ENCODE peak calls at places on chromosome 18, in ten cellular contexts. One of them, this sample, is unnamed.

GRCh38 chr18:26040051-26040656 is 50.3 kb downstream of the SS18 start:
- DNase-seq in neural progenitor cell: no peak
- DNase-seq in lower leg skin: no peak
- DNase-seq in RWPE1: peak
- DNase-seq in lower lobe of right lung: no peak
- DNase-seq in prostate gland: no peak
- DNase-seq in choroid plexus epithelial cell: no peak
- DNase-seq in thoracic aorta: no peak
- DNase-seq in B cell: no peak
- DNase-seq in sigmoid colon: no peak
- DNase-seq in this sample: no peak

GRCh38 chr18:22542400-22542835 is 124.7 kb upstream of the CTAGE1 start:
- DNase-seq in neural progenitor cell: no peak
- DNase-seq in lower leg skin: no peak
- DNase-seq in RWPE1: peak
- DNase-seq in lower lobe of right lung: peak
- DNase-seq in prostate gland: no peak
- DNase-seq in choroid plexus epithelial cell: peak
- DNase-seq in thoracic aorta: no peak
- DNase-seq in B cell: no peak
- DNase-seq in sigmoid colon: no peak
- DNase-seq in this sample: no peak

GRCh38 chr18:31555971-31556747 is 35.5 kb upstream of the TTR start:
- DNase-seq in neural progenitor cell: peak
- DNase-seq in lower leg skin: no peak
- DNase-seq in RWPE1: peak
- DNase-seq in lower lobe of right lung: no peak
- DNase-seq in prostate gland: peak
- DNase-seq in choroid plexus epithelial cell: peak
- DNase-seq in thoracic aorta: no peak
- DNase-seq in B cell: peak
- DNase-seq in sigmoid colon: no peak
- DNase-seq in this sample: peak

GRCh38 chr18:50073319-50073718 is 121.6 kb downstream of the MYO5B start:
- DNase-seq in neural progenitor cell: no peak
- DNase-seq in lower leg skin: no peak
- DNase-seq in RWPE1: no peak
- DNase-seq in lower lobe of right lung: no peak
- DNase-seq in prostate gland: no peak
- DNase-seq in choroid plexus epithelial cell: no peak
- DNase-seq in thoracic aorta: no peak
- DNase-seq in B cell: no peak
- DNase-seq in sigmoid colon: no peak
- DNase-seq in this sample: no peak

GRCh38 chr18:11871501-11871900 is 20.3 kb downstream of the CHMP1B start:
- DNase-seq in neural progenitor cell: no peak
- DNase-seq in lower leg skin: no peak
- DNase-seq in RWPE1: no peak
- DNase-seq in lower lobe of right lung: no peak
- DNase-seq in prostate gland: no peak
- DNase-seq in choroid plexus epithelial cell: no peak
- DNase-seq in thoracic aorta: no peak
- DNase-seq in B cell: no peak
- DNase-seq in sigmoid colon: no peak
- DNase-seq in this sample: no peak

GRCh38 chr18:63878343-63878742 is 9.2 kb upstream of the SERPINB2 start:
- DNase-seq in neural progenitor cell: no peak
- DNase-seq in lower leg skin: no peak
- DNase-seq in RWPE1: no peak
- DNase-seq in lower lobe of right lung: no peak
- DNase-seq in prostate gland: no peak
- DNase-seq in choroid plexus epithelial cell: peak
- DNase-seq in thoracic aorta: no peak
- DNase-seq in B cell: no peak
- DNase-seq in sigmoid colon: no peak
- DNase-seq in this sample: no peak

GRCh38 chr18:10010611-10011015 is 96.8 kb downstream of the VAPA start:
- DNase-seq in neural progenitor cell: no peak
- DNase-seq in lower leg skin: peak
- DNase-seq in RWPE1: no peak
- DNase-seq in lower lobe of right lung: no peak
- DNase-seq in prostate gland: peak
- DNase-seq in choroid plexus epithelial cell: peak
- DNase-seq in thoracic aorta: peak
- DNase-seq in B cell: no peak
- DNase-seq in sigmoid colon: peak
- DNase-seq in this sample: no peak

GRCh38 chr18:74499633-74500032 is 3.5 kb downstream of the CNDP2 start:
- DNase-seq in neural progenitor cell: no peak
- DNase-seq in lower leg skin: peak
- DNase-seq in RWPE1: peak
- DNase-seq in lower lobe of right lung: peak
- DNase-seq in prostate gland: peak
- DNase-seq in choroid plexus epithelial cell: peak
- DNase-seq in thoracic aorta: no peak
- DNase-seq in B cell: peak
- DNase-seq in sigmoid colon: peak
- DNase-seq in this sample: no peak

GRCh38 chr18:29912351-29912750 is 1130.2 kb downstream of the DSC3 start:
- DNase-seq in neural progenitor cell: no peak
- DNase-seq in lower leg skin: no peak
- DNase-seq in RWPE1: no peak
- DNase-seq in lower lobe of right lung: no peak
- DNase-seq in prostate gland: no peak
- DNase-seq in choroid plexus epithelial cell: no peak
- DNase-seq in thoracic aorta: no peak
- DNase-seq in B cell: no peak
- DNase-seq in sigmoid colon: no peak
- DNase-seq in this sample: no peak

GRCh38 chr18:48573632-48574293 is 34.9 kb downstream of the CTIF start:
- DNase-seq in neural progenitor cell: no peak
- DNase-seq in lower leg skin: no peak
- DNase-seq in RWPE1: no peak
- DNase-seq in lower lobe of right lung: no peak
- DNase-seq in prostate gland: no peak
- DNase-seq in choroid plexus epithelial cell: no peak
- DNase-seq in thoracic aorta: no peak
- DNase-seq in B cell: no peak
- DNase-seq in sigmoid colon: no peak
- DNase-seq in this sample: no peak

GRCh38 chr18:53745228-53745967 is 479.1 kb downstream of the MBD2 start:
- DNase-seq in neural progenitor cell: no peak
- DNase-seq in lower leg skin: no peak
- DNase-seq in RWPE1: no peak
- DNase-seq in lower lobe of right lung: no peak
- DNase-seq in prostate gland: no peak
- DNase-seq in choroid plexus epithelial cell: peak
- DNase-seq in thoracic aorta: no peak
- DNase-seq in B cell: no peak
- DNase-seq in sigmoid colon: no peak
- DNase-seq in this sample: no peak

DNA sequence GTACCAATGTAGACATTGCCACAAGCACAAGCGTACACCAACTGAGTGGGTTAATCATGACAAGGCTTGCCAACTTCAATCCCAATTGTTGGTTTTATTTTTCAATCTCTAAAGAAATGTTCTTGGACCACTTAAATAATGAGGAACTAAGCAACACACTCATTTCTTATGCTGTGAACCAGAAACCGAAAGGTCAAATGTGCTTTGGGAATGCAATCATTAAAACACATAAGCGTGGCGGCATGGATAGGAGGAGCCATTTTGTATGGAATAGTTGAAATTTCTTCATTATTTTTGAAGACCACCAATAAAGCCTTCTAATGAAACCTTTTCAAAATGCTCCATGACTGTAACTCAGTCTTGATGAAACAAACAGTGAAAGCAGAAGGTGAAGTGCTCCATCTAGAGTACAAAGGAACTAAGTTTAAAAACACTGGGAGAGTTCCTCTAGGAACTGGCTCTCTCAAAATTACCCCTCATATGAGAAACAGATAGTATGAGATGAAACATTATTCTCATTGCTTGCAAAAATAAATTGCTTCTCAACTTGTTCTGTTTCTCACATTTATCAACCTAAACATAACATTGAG is 113.2 kb upstream of the CHST9 start:
- DNase-seq in neural progenitor cell: peak
- DNase-seq in lower leg skin: no peak
- DNase-seq in RWPE1: peak
- DNase-seq in lower lobe of right lung: no peak
- DNase-seq in prostate gland: no peak
- DNase-seq in choroid plexus epithelial cell: no peak
- DNase-seq in thoracic aorta: no peak
- DNase-seq in B cell: no peak
- DNase-seq in sigmoid colon: no peak
- DNase-seq in this sample: no peak
- TF ChIP-seq CTCF in neural progenitor cell: peak
- TF ChIP-seq CTCF in lower leg skin: no peak
- TF ChIP-seq CTCF in RWPE1: peak
- TF ChIP-seq CTCF in lower lobe of right lung: no peak
- TF ChIP-seq CTCF in prostate gland: peak
- TF ChIP-seq CTCF in choroid plexus epithelial cell: no peak
- TF ChIP-seq CTCF in thoracic aorta: no peak
- TF ChIP-seq CTCF in B cell: no peak
- TF ChIP-seq CTCF in sigmoid colon: no peak
- TF ChIP-seq CTCF in this sample: peak

GRCh38 chr18:58579561-58580047 is 49.3 kb downstream of the ALPK2 start:
- DNase-seq in neural progenitor cell: no peak
- DNase-seq in lower leg skin: no peak
- DNase-seq in RWPE1: no peak
- DNase-seq in lower lobe of right lung: no peak
- DNase-seq in prostate gland: no peak
- DNase-seq in choroid plexus epithelial cell: peak
- DNase-seq in thoracic aorta: no peak
- DNase-seq in B cell: no peak
- DNase-seq in sigmoid colon: no peak
- DNase-seq in this sample: no peak

GRCh38 chr18:58578835-58579560 is 49.9 kb downstream of the ALPK2 start:
- DNase-seq in neural progenitor cell: no peak
- DNase-seq in lower leg skin: no peak
- DNase-seq in RWPE1: no peak
- DNase-seq in lower lobe of right lung: no peak
- DNase-seq in prostate gland: no peak
- DNase-seq in choroid plexus epithelial cell: peak
- DNase-seq in thoracic aorta: no peak
- DNase-seq in B cell: no peak
- DNase-seq in sigmoid colon: no peak
- DNase-seq in this sample: no peak

GRCh38 chr18:58580078-58580477 is 48.8 kb downstream of the ALPK2 start:
- DNase-seq in neural progenitor cell: no peak
- DNase-seq in lower leg skin: no peak
- DNase-seq in RWPE1: no peak
- DNase-seq in lower lobe of right lung: no peak
- DNase-seq in prostate gland: no peak
- DNase-seq in choroid plexus epithelial cell: peak
- DNase-seq in thoracic aorta: no peak
- DNase-seq in B cell: no peak
- DNase-seq in sigmoid colon: no peak
- DNase-seq in this sample: no peak

GRCh38 chr18:58580623-58581022 is 48.3 kb downstream of the ALPK2 start:
- DNase-seq in neural progenitor cell: peak
- DNase-seq in lower leg skin: no peak
- DNase-seq in RWPE1: no peak
- DNase-seq in lower lobe of right lung: no peak
- DNase-seq in prostate gland: no peak
- DNase-seq in choroid plexus epithelial cell: peak
- DNase-seq in thoracic aorta: no peak
- DNase-seq in B cell: no peak
- DNase-seq in sigmoid colon: no peak
- DNase-seq in this sample: no peak

GRCh38 chr18:58581265-58581664 is 47.6 kb downstream of the ALPK2 start:
- DNase-seq in neural progenitor cell: no peak
- DNase-seq in lower leg skin: no peak
- DNase-seq in RWPE1: peak
- DNase-seq in lower lobe of right lung: no peak
- DNase-seq in prostate gland: no peak
- DNase-seq in choroid plexus epithelial cell: peak
- DNase-seq in thoracic aorta: no peak
- DNase-seq in B cell: no peak
- DNase-seq in sigmoid colon: no peak
- DNase-seq in this sample: no peak
- TF ChIP-seq CTCF in neural progenitor cell: no peak
- TF ChIP-seq CTCF in lower leg skin: no peak
- TF ChIP-seq CTCF in RWPE1: no peak
- TF ChIP-seq CTCF in lower lobe of right lung: no peak
- TF ChIP-seq CTCF in prostate gland: no peak
- TF ChIP-seq CTCF in choroid plexus epithelial cell: peak
- TF ChIP-seq CTCF in thoracic aorta: no peak
- TF ChIP-seq CTCF in B cell: no peak
- TF ChIP-seq CTCF in sigmoid colon: no peak
- TF ChIP-seq CTCF in this sample: no peak

GRCh38 chr18:34880403-34880802 is 160.8 kb upstream of the MAPRE2 start:
- DNase-seq in neural progenitor cell: no peak
- DNase-seq in lower leg skin: no peak
- DNase-seq in RWPE1: no peak
- DNase-seq in lower lobe of right lung: no peak
- DNase-seq in prostate gland: no peak
- DNase-seq in choroid plexus epithelial cell: no peak
- DNase-seq in thoracic aorta: no peak
- DNase-seq in B cell: no peak
- DNase-seq in sigmoid colon: no peak
- DNase-seq in this sample: no peak

GRCh38 chr18:34886162-34886561 is 155.1 kb upstream of the MAPRE2 start:
- DNase-seq in neural progenitor cell: no peak
- DNase-seq in lower leg skin: no peak
- DNase-seq in RWPE1: no peak
- DNase-seq in lower lobe of right lung: no peak
- DNase-seq in prostate gland: no peak
- DNase-seq in choroid plexus epithelial cell: no peak
- DNase-seq in thoracic aorta: no peak
- DNase-seq in B cell: no peak
- DNase-seq in sigmoid colon: no peak
- DNase-seq in this sample: no peak

GRCh38 chr18:34884456-34884855 is 156.8 kb upstream of the MAPRE2 start:
- DNase-seq in neural progenitor cell: no peak
- DNase-seq in lower leg skin: no peak
- DNase-seq in RWPE1: no peak
- DNase-seq in lower lobe of right lung: no peak
- DNase-seq in prostate gland: no peak
- DNase-seq in choroid plexus epithelial cell: no peak
- DNase-seq in thoracic aorta: no peak
- DNase-seq in B cell: no peak
- DNase-seq in sigmoid colon: no peak
- DNase-seq in this sample: no peak

GRCh38 chr18:34880882-34881852 is 160.0 kb upstream of the MAPRE2 start:
- DNase-seq in neural progenitor cell: no peak
- DNase-seq in lower leg skin: no peak
- DNase-seq in RWPE1: no peak
- DNase-seq in lower lobe of right lung: no peak
- DNase-seq in prostate gland: no peak
- DNase-seq in choroid plexus epithelial cell: peak
- DNase-seq in thoracic aorta: no peak
- DNase-seq in B cell: no peak
- DNase-seq in sigmoid colon: no peak
- DNase-seq in this sample: no peak
- TF ChIP-seq CTCF in neural progenitor cell: no peak
- TF ChIP-seq CTCF in lower leg skin: no peak
- TF ChIP-seq CTCF in RWPE1: no peak
- TF ChIP-seq CTCF in lower lobe of right lung: no peak
- TF ChIP-seq CTCF in prostate gland: no peak
- TF ChIP-seq CTCF in choroid plexus epithelial cell: peak
- TF ChIP-seq CTCF in thoracic aorta: no peak
- TF ChIP-seq CTCF in B cell: no peak
- TF ChIP-seq CTCF in sigmoid colon: no peak
- TF ChIP-seq CTCF in this sample: no peak

GRCh38 chr18:21112543-21113105 is 1.0 kb upstream of the ROCK1 start:
- DNase-seq in neural progenitor cell: no peak
- DNase-seq in lower leg skin: no peak
- DNase-seq in RWPE1: no peak
- DNase-seq in lower lobe of right lung: no peak
- DNase-seq in prostate gland: no peak
- DNase-seq in choroid plexus epithelial cell: no peak
- DNase-seq in thoracic aorta: no peak
- DNase-seq in B cell: no peak
- DNase-seq in sigmoid colon: no peak
- DNase-seq in this sample: no peak
- TF ChIP-seq CTCF in neural progenitor cell: no peak
- TF ChIP-seq CTCF in lower leg skin: no peak
- TF ChIP-seq CTCF in RWPE1: no peak
- TF ChIP-seq CTCF in lower lobe of right lung: no peak
- TF ChIP-seq CTCF in prostate gland: no peak
- TF ChIP-seq CTCF in choroid plexus epithelial cell: no peak
- TF ChIP-seq CTCF in thoracic aorta: no peak
- TF ChIP-seq CTCF in B cell: no peak
- TF ChIP-seq CTCF in sigmoid colon: no peak
- TF ChIP-seq CTCF in this sample: no peak